ENCODE peak calls at places on chromosomes 4 and X, in four cellular contexts. One of them, this sample, is unnamed.

GRCh38 chrX:7270018-7270417 is 122.1 kb upstream of the PUDP start:
- DNase-seq in fibroblast of mammary gland: peak; percentile 62
- DNase-seq in skeletal muscle cell: no peak
- DNase-seq in stimulated activated naive B cell treated with anti-CD40 and anti-IgM and Interleukin-4, amounts not matched to agents 10 μg/mL and 1 μg/mL and 100 μg/mL, for 72 hours: no peak
- DNase-seq in this sample: no peak

GRCh38 chr4:155849042-155849441 is 17.0 kb downstream of the ASIC5 start:
- DNase-seq in fibroblast of mammary gland: no peak
- DNase-seq in skeletal muscle cell: no peak
- DNase-seq in stimulated activated naive B cell treated with anti-CD40 and anti-IgM and Interleukin-4, amounts not matched to agents 10 μg/mL and 1 μg/mL and 100 μg/mL, for 72 hours: no peak
- DNase-seq in this sample: no peak

GRCh38 chr4:4761128-4761991 is 98.1 kb upstream of the MSX1 start:
- DNase-seq in fibroblast of mammary gland: peak; percentile 4
- DNase-seq in skeletal muscle cell: no peak
- DNase-seq in stimulated activated naive B cell treated with anti-CD40 and anti-IgM and Interleukin-4, amounts not matched to agents 10 μg/mL and 1 μg/mL and 100 μg/mL, for 72 hours: no peak
- DNase-seq in this sample: no peak

GRCh38 chr4:104490096-104490769 is 4.5 kb downstream of the CXXC4 start:
- DNase-seq in fibroblast of mammary gland: no peak
- DNase-seq in skeletal muscle cell: no peak
- DNase-seq in stimulated activated naive B cell treated with anti-CD40 and anti-IgM and Interleukin-4, amounts not matched to agents 10 μg/mL and 1 μg/mL and 100 μg/mL, for 72 hours: no peak
- DNase-seq in this sample: no peak

GRCh38 chr4:92304073-92304472 is 307 bp downstream of the GRID2 start:
- DNase-seq in fibroblast of mammary gland: no peak
- DNase-seq in skeletal muscle cell: no peak
- DNase-seq in stimulated activated naive B cell treated with anti-CD40 and anti-IgM and Interleukin-4, amounts not matched to agents 10 μg/mL and 1 μg/mL and 100 μg/mL, for 72 hours: no peak
- DNase-seq in this sample: no peak

GRCh38 chr4:82561745-82562552 is at the start of gene TMEM150C:
- DNase-seq in fibroblast of mammary gland: peak; percentile 6
- DNase-seq in skeletal muscle cell: no peak
- DNase-seq in stimulated activated naive B cell treated with anti-CD40 and anti-IgM and Interleukin-4, amounts not matched to agents 10 μg/mL and 1 μg/mL and 100 μg/mL, for 72 hours: no peak
- DNase-seq in this sample: no peak

GRCh38 chr4:128517739-128518510 is 230.3 kb upstream of the PGRMC2 start:
- DNase-seq in fibroblast of mammary gland: peak; percentile 98
- DNase-seq in skeletal muscle cell: peak; percentile 98
- DNase-seq in stimulated activated naive B cell treated with anti-CD40 and anti-IgM and Interleukin-4, amounts not matched to agents 10 μg/mL and 1 μg/mL and 100 μg/mL, for 72 hours: peak; percentile 76
- DNase-seq in this sample: peak; percentile 71

GRCh38 chrX:5681159-5681558 is 547.5 kb downstream of the NLGN4X start:
- DNase-seq in fibroblast of mammary gland: peak; percentile 0
- DNase-seq in skeletal muscle cell: no peak
- DNase-seq in stimulated activated naive B cell treated with anti-CD40 and anti-IgM and Interleukin-4, amounts not matched to agents 10 μg/mL and 1 μg/mL and 100 μg/mL, for 72 hours: no peak
- DNase-seq in this sample: no peak

GRCh38 chr4:153438916-153439756 is 27.0 kb upstream of the TMEM131L start:
- DNase-seq in fibroblast of mammary gland: no peak
- DNase-seq in skeletal muscle cell: no peak
- DNase-seq in stimulated activated naive B cell treated with anti-CD40 and anti-IgM and Interleukin-4, amounts not matched to agents 10 μg/mL and 1 μg/mL and 100 μg/mL, for 72 hours: peak; percentile 53
- DNase-seq in this sample: no peak

GRCh38 chrX:74536142-74537010 is 78.0 kb downstream of the RLIM start:
- DNase-seq in fibroblast of mammary gland: peak; percentile 85
- DNase-seq in skeletal muscle cell: peak; percentile 60
- DNase-seq in stimulated activated naive B cell treated with anti-CD40 and anti-IgM and Interleukin-4, amounts not matched to agents 10 μg/mL and 1 μg/mL and 100 μg/mL, for 72 hours: peak; percentile 15
- DNase-seq in this sample: no peak

GRCh38 chr4:149523039-149523438 is 292.6 kb downstream of the IQCM start:
- DNase-seq in fibroblast of mammary gland: no peak
- DNase-seq in skeletal muscle cell: no peak
- DNase-seq in stimulated activated naive B cell treated with anti-CD40 and anti-IgM and Interleukin-4, amounts not matched to agents 10 μg/mL and 1 μg/mL and 100 μg/mL, for 72 hours: no peak
- DNase-seq in this sample: no peak

GRCh38 chrX:107000013-107000515 is at the start of gene MORC4:
- DNase-seq in fibroblast of mammary gland: peak; percentile 71
- DNase-seq in skeletal muscle cell: peak; percentile 31
- DNase-seq in stimulated activated naive B cell treated with anti-CD40 and anti-IgM and Interleukin-4, amounts not matched to agents 10 μg/mL and 1 μg/mL and 100 μg/mL, for 72 hours: peak; percentile 50
- DNase-seq in this sample: no peak

GRCh38 chrX:13716905-13717304 is 17.5 kb downstream of the TRAPPC2 start:
- DNase-seq in fibroblast of mammary gland: no peak
- DNase-seq in skeletal muscle cell: no peak
- DNase-seq in stimulated activated naive B cell treated with anti-CD40 and anti-IgM and Interleukin-4, amounts not matched to agents 10 μg/mL and 1 μg/mL and 100 μg/mL, for 72 hours: no peak
- DNase-seq in this sample: no peak

GRCh38 chrX:6226646-6227444 is 1.8 kb downstream of the NLGN4X start:
- DNase-seq in fibroblast of mammary gland: no peak
- DNase-seq in skeletal muscle cell: no peak
- DNase-seq in stimulated activated naive B cell treated with anti-CD40 and anti-IgM and Interleukin-4, amounts not matched to agents 10 μg/mL and 1 μg/mL and 100 μg/mL, for 72 hours: no peak
- DNase-seq in this sample: no peak

GRCh38 chrX:23773601-23774175 is 9.3 kb upstream of the SAT1 start:
- DNase-seq in fibroblast of mammary gland: no peak
- DNase-seq in skeletal muscle cell: no peak
- DNase-seq in stimulated activated naive B cell treated with anti-CD40 and anti-IgM and Interleukin-4, amounts not matched to agents 10 μg/mL and 1 μg/mL and 100 μg/mL, for 72 hours: no peak
- DNase-seq in this sample: no peak

GRCh38 chr4:37601527-37601926 is 84.6 kb downstream of the RELL1 start:
- DNase-seq in fibroblast of mammary gland: peak; percentile 70
- DNase-seq in skeletal muscle cell: peak; percentile 40
- DNase-seq in stimulated activated naive B cell treated with anti-CD40 and anti-IgM and Interleukin-4, amounts not matched to agents 10 μg/mL and 1 μg/mL and 100 μg/mL, for 72 hours: no peak
- DNase-seq in this sample: no peak

GRCh38 chrX:118976599-118977340 is 2.4 kb downstream of the LONRF3 start:
- DNase-seq in fibroblast of mammary gland: no peak
- DNase-seq in skeletal muscle cell: no peak
- DNase-seq in stimulated activated naive B cell treated with anti-CD40 and anti-IgM and Interleukin-4, amounts not matched to agents 10 μg/mL and 1 μg/mL and 100 μg/mL, for 72 hours: peak; percentile 7
- DNase-seq in this sample: no peak

GRCh38 chr4:25950476-25951389 is 36.7 kb downstream of the SMIM20 start:
- DNase-seq in fibroblast of mammary gland: no peak
- DNase-seq in skeletal muscle cell: no peak
- DNase-seq in stimulated activated naive B cell treated with anti-CD40 and anti-IgM and Interleukin-4, amounts not matched to agents 10 μg/mL and 1 μg/mL and 100 μg/mL, for 72 hours: no peak
- DNase-seq in this sample: no peak

GRCh38 chrX:13933851-13934250 is 95.8 kb downstream of the GEMIN8 start:
- DNase-seq in fibroblast of mammary gland: no peak
- DNase-seq in skeletal muscle cell: no peak
- DNase-seq in stimulated activated naive B cell treated with anti-CD40 and anti-IgM and Interleukin-4, amounts not matched to agents 10 μg/mL and 1 μg/mL and 100 μg/mL, for 72 hours: no peak
- DNase-seq in this sample: no peak

GRCh38 chrX:70346671-70347070 is 56.8 kb downstream of the KIF4A start:
- DNase-seq in fibroblast of mammary gland: no peak
- DNase-seq in skeletal muscle cell: no peak
- DNase-seq in stimulated activated naive B cell treated with anti-CD40 and anti-IgM and Interleukin-4, amounts not matched to agents 10 μg/mL and 1 μg/mL and 100 μg/mL, for 72 hours: no peak
- DNase-seq in this sample: no peak

GRCh38 chr4:57184378-57185031 is 74.3 kb upstream of the IGFBP7 start:
- DNase-seq in fibroblast of mammary gland: no peak
- DNase-seq in skeletal muscle cell: no peak
- DNase-seq in stimulated activated naive B cell treated with anti-CD40 and anti-IgM and Interleukin-4, amounts not matched to agents 10 μg/mL and 1 μg/mL and 100 μg/mL, for 72 hours: no peak
- DNase-seq in this sample: no peak

GRCh38 chrX:19629541-19629940 is 114.2 kb upstream of the MAP3K15 start:
- DNase-seq in fibroblast of mammary gland: no peak
- DNase-seq in skeletal muscle cell: no peak
- DNase-seq in stimulated activated naive B cell treated with anti-CD40 and anti-IgM and Interleukin-4, amounts not matched to agents 10 μg/mL and 1 μg/mL and 100 μg/mL, for 72 hours: no peak
- DNase-seq in this sample: peak; percentile 53

GRCh38 chr4:112423591-112423990 is 92.4 kb downstream of the NEUROG2 start:
- DNase-seq in fibroblast of mammary gland: peak; percentile 20
- DNase-seq in skeletal muscle cell: no peak
- DNase-seq in stimulated activated naive B cell treated with anti-CD40 and anti-IgM and Interleukin-4, amounts not matched to agents 10 μg/mL and 1 μg/mL and 100 μg/mL, for 72 hours: no peak
- DNase-seq in this sample: no peak

GRCh38 chrX:74451450-74452198 is 30.3 kb downstream of the SLC16A2 start:
- DNase-seq in fibroblast of mammary gland: no peak
- DNase-seq in skeletal muscle cell: no peak
- DNase-seq in stimulated activated naive B cell treated with anti-CD40 and anti-IgM and Interleukin-4, amounts not matched to agents 10 μg/mL and 1 μg/mL and 100 μg/mL, for 72 hours: no peak
- DNase-seq in this sample: no peak

GRCh38 chrX:46642145-46642544 is 68.6 kb downstream of the CHST7 start:
- DNase-seq in fibroblast of mammary gland: peak; percentile 39
- DNase-seq in skeletal muscle cell: no peak
- DNase-seq in stimulated activated naive B cell treated with anti-CD40 and anti-IgM and Interleukin-4, amounts not matched to agents 10 μg/mL and 1 μg/mL and 100 μg/mL, for 72 hours: no peak
- DNase-seq in this sample: no peak

GRCh38 chr4:95215991-95216605 is 332.7 kb downstream of the UNC5C start:
- DNase-seq in fibroblast of mammary gland: peak; percentile 58
- DNase-seq in skeletal muscle cell: peak; percentile 37
- DNase-seq in stimulated activated naive B cell treated with anti-CD40 and anti-IgM and Interleukin-4, amounts not matched to agents 10 μg/mL and 1 μg/mL and 100 μg/mL, for 72 hours: no peak
- DNase-seq in this sample: no peak

GRCh38 chrX:120468825-120469525 is at the start of gene LAMP2:
- DNase-seq in fibroblast of mammary gland: peak; percentile 89
- DNase-seq in skeletal muscle cell: peak; percentile 69
- DNase-seq in stimulated activated naive B cell treated with anti-CD40 and anti-IgM and Interleukin-4, amounts not matched to agents 10 μg/mL and 1 μg/mL and 100 μg/mL, for 72 hours: peak; percentile 66
- DNase-seq in this sample: peak; percentile 43

GRCh38 chr4:52407545-52407944 is 251.6 kb downstream of the USP46 start:
- DNase-seq in fibroblast of mammary gland: peak; percentile 2
- DNase-seq in skeletal muscle cell: no peak
- DNase-seq in stimulated activated naive B cell treated with anti-CD40 and anti-IgM and Interleukin-4, amounts not matched to agents 10 μg/mL and 1 μg/mL and 100 μg/mL, for 72 hours: no peak
- DNase-seq in this sample: no peak

GRCh38 chr4:176433983-176434382 is 114.2 kb downstream of the SPCS3 start:
- DNase-seq in fibroblast of mammary gland: no peak
- DNase-seq in skeletal muscle cell: no peak
- DNase-seq in stimulated activated naive B cell treated with anti-CD40 and anti-IgM and Interleukin-4, amounts not matched to agents 10 μg/mL and 1 μg/mL and 100 μg/mL, for 72 hours: no peak
- DNase-seq in this sample: no peak

GRCh38 chr4:80207172-80207583 is 9.9 kb downstream of the PRDM8 start:
- DNase-seq in fibroblast of mammary gland: no peak
- DNase-seq in skeletal muscle cell: no peak
- DNase-seq in stimulated activated naive B cell treated with anti-CD40 and anti-IgM and Interleukin-4, amounts not matched to agents 10 μg/mL and 1 μg/mL and 100 μg/mL, for 72 hours: no peak
- DNase-seq in this sample: no peak

GRCh38 chr4:75904086-75904485 is 1.8 kb upstream of the PPEF2 start:
- DNase-seq in fibroblast of mammary gland: no peak
- DNase-seq in skeletal muscle cell: no peak
- DNase-seq in stimulated activated naive B cell treated with anti-CD40 and anti-IgM and Interleukin-4, amounts not matched to agents 10 μg/mL and 1 μg/mL and 100 μg/mL, for 72 hours: no peak
- DNase-seq in this sample: no peak

GRCh38 chr4:148557793-148558192 is 115.6 kb upstream of the NR3C2 start:
- DNase-seq in fibroblast of mammary gland: no peak
- DNase-seq in skeletal muscle cell: no peak
- DNase-seq in stimulated activated naive B cell treated with anti-CD40 and anti-IgM and Interleukin-4, amounts not matched to agents 10 μg/mL and 1 μg/mL and 100 μg/mL, for 72 hours: no peak
- DNase-seq in this sample: no peak

GRCh38 chr4:1232661-1233621 is 16.0 kb downstream of the CTBP1 start:
- DNase-seq in fibroblast of mammary gland: peak; percentile 45
- DNase-seq in skeletal muscle cell: no peak
- DNase-seq in stimulated activated naive B cell treated with anti-CD40 and anti-IgM and Interleukin-4, amounts not matched to agents 10 μg/mL and 1 μg/mL and 100 μg/mL, for 72 hours: no peak
- DNase-seq in this sample: no peak